ENCODE peak calls at places on chromosome 22, in four cellular contexts. G, C, F and L are unnamed samples.

GRCh38 chr22:30826670-30827355 is 132.1 kb downstream of the OSBP2 start:
- DNase-seq in G (no peak), C (no peak), F (no peak), L (no peak)

GRCh38 chr22:32932176-32932575 is 126.0 kb downstream of the SYN3 start:
- DNase-seq in G (no peak), C (no peak), F (no peak), L (no peak)

GRCh38 chr22:17780741-17781318 is 6.6 kb upstream of the BID start:
- DNase-seq in G (no peak), C (no peak), F (no peak), L (no peak)

GRCh38 chr22:49153921-49154320 is 673.8 kb downstream of the BRD1 start:
- DNase-seq in G (no peak), C (no peak), F (no peak), L (no peak)

GRCh38 chr22:43014062-43014875 is 680 bp downstream of the PACSIN2 start:
- DNase-seq in G (peak; percentile 2), C (no peak), F (peak; percentile 41), L (no peak)

GRCh38 chr22:43482310-43482625 is 70.5 kb downstream of the MPPED1 start:
- DNase-seq in G (no peak), C (no peak), F (no peak), L (no peak)

GRCh38 chr22:17910561-17911311 is 113.6 kb downstream of the MICAL3 start:
- DNase-seq in G (no peak), C (no peak), F (no peak), L (peak; percentile 7)

GRCh38 chr22:49307071-49307830 is 520.4 kb downstream of the BRD1 start:
- DNase-seq in G (no peak), C (no peak), F (no peak), L (no peak)

GRCh38 chr22:22031183-22031560 is 48.6 kb upstream of the TOP3B start:
- DNase-seq in G (no peak), C (no peak), F (no peak), L (no peak)

GRCh38 chr22:21972806-21973205 is 9.8 kb downstream of the TOP3B start:
- DNase-seq in G (no peak), C (no peak), F (no peak), L (no peak)

GRCh38 chr22:39278040-39278439 is 33.3 kb upstream of the PDGFB start:
- DNase-seq in G (no peak), C (no peak), F (no peak), L (no peak)